ENCODE peak calls at places on chromosomes 6 and 20, in ten cellular contexts. One of them, this sample, is unnamed.

GRCh38 chr6:111566873-111567517 is 38.7 kb downstream of the TRAF3IP2 start:
- DNase-seq in GF-D8: peak
- DNase-seq in hypothalamus: peak
- DNase-seq in adrenal gland: no peak
- DNase-seq in lower leg skin: no peak
- DNase-seq in stimulated activated CD4-positive, alpha-beta T cell treated with anti-CD3 and anti-CD28 coated beads, Interleukin-12 subunit alpha, Interleukin-12 subunit beta, amount 100 ng/mL, for 48 hours: no peak
- DNase-seq in activated T-helper 1 cell treated with Interleukin-2 at 50 U/mL for 16 hours: no peak
- DNase-seq in NCI-H1105: peak
- DNase-seq in RCC 7860: no peak
- DNase-seq in T-helper 22 cell: no peak
- DNase-seq in this sample: no peak

GRCh38 chr6:1610497-1611321 is 994 bp downstream of the FOXC1 start:
- DNase-seq in GF-D8: no peak
- DNase-seq in hypothalamus: no peak
- DNase-seq in adrenal gland: peak
- DNase-seq in lower leg skin: no peak
- DNase-seq in stimulated activated CD4-positive, alpha-beta T cell treated with anti-CD3 and anti-CD28 coated beads, Interleukin-12 subunit alpha, Interleukin-12 subunit beta, amount 100 ng/mL, for 48 hours: no peak
- DNase-seq in activated T-helper 1 cell treated with Interleukin-2 at 50 U/mL for 16 hours: no peak
- DNase-seq in NCI-H1105: no peak
- DNase-seq in RCC 7860: no peak
- DNase-seq in T-helper 22 cell: no peak
- DNase-seq in this sample: no peak

GRCh38 chr20:51732454-51732791 is 35.8 kb downstream of the ATP9A start:
- DNase-seq in GF-D8: no peak
- DNase-seq in hypothalamus: peak
- DNase-seq in adrenal gland: no peak
- DNase-seq in lower leg skin: no peak
- DNase-seq in stimulated activated CD4-positive, alpha-beta T cell treated with anti-CD3 and anti-CD28 coated beads, Interleukin-12 subunit alpha, Interleukin-12 subunit beta, amount 100 ng/mL, for 48 hours: no peak
- DNase-seq in activated T-helper 1 cell treated with Interleukin-2 at 50 U/mL for 16 hours: no peak
- DNase-seq in NCI-H1105: no peak
- DNase-seq in RCC 7860: no peak
- DNase-seq in T-helper 22 cell: no peak
- DNase-seq in this sample: no peak

GRCh38 chr20:57023007-57023406 is 243.4 kb downstream of the BMP7 start:
- DNase-seq in GF-D8: no peak
- DNase-seq in hypothalamus: no peak
- DNase-seq in adrenal gland: no peak
- DNase-seq in lower leg skin: no peak
- DNase-seq in stimulated activated CD4-positive, alpha-beta T cell treated with anti-CD3 and anti-CD28 coated beads, Interleukin-12 subunit alpha, Interleukin-12 subunit beta, amount 100 ng/mL, for 48 hours: no peak
- DNase-seq in activated T-helper 1 cell treated with Interleukin-2 at 50 U/mL for 16 hours: no peak
- DNase-seq in NCI-H1105: no peak
- DNase-seq in RCC 7860: no peak
- DNase-seq in T-helper 22 cell: no peak
- DNase-seq in this sample: no peak

GRCh38 chr6:112176175-112176574 is 78.2 kb downstream of the LAMA4 start:
- DNase-seq in GF-D8: no peak
- DNase-seq in hypothalamus: no peak
- DNase-seq in adrenal gland: no peak
- DNase-seq in lower leg skin: no peak
- DNase-seq in stimulated activated CD4-positive, alpha-beta T cell treated with anti-CD3 and anti-CD28 coated beads, Interleukin-12 subunit alpha, Interleukin-12 subunit beta, amount 100 ng/mL, for 48 hours: no peak
- DNase-seq in activated T-helper 1 cell treated with Interleukin-2 at 50 U/mL for 16 hours: no peak
- DNase-seq in NCI-H1105: no peak
- DNase-seq in RCC 7860: no peak
- DNase-seq in T-helper 22 cell: no peak
- DNase-seq in this sample: no peak

GRCh38 chr6:3471711-3472110 is 14.9 kb upstream of the SLC22A23 start:
- DNase-seq in GF-D8: no peak
- DNase-seq in hypothalamus: no peak
- DNase-seq in adrenal gland: no peak
- DNase-seq in lower leg skin: no peak
- DNase-seq in stimulated activated CD4-positive, alpha-beta T cell treated with anti-CD3 and anti-CD28 coated beads, Interleukin-12 subunit alpha, Interleukin-12 subunit beta, amount 100 ng/mL, for 48 hours: no peak
- DNase-seq in activated T-helper 1 cell treated with Interleukin-2 at 50 U/mL for 16 hours: no peak
- DNase-seq in NCI-H1105: no peak
- DNase-seq in RCC 7860: no peak
- DNase-seq in T-helper 22 cell: no peak
- DNase-seq in this sample: no peak

GRCh38 chr6:1825926-1826325 is 216.2 kb downstream of the FOXC1 start:
- DNase-seq in GF-D8: no peak
- DNase-seq in hypothalamus: no peak
- DNase-seq in adrenal gland: no peak
- DNase-seq in lower leg skin: no peak
- DNase-seq in stimulated activated CD4-positive, alpha-beta T cell treated with anti-CD3 and anti-CD28 coated beads, Interleukin-12 subunit alpha, Interleukin-12 subunit beta, amount 100 ng/mL, for 48 hours: no peak
- DNase-seq in activated T-helper 1 cell treated with Interleukin-2 at 50 U/mL for 16 hours: no peak
- DNase-seq in NCI-H1105: no peak
- DNase-seq in RCC 7860: no peak
- DNase-seq in T-helper 22 cell: no peak
- DNase-seq in this sample: no peak

GRCh38 chr6:103215835-103216234 is 1643.9 kb downstream of the HACE1 start:
- DNase-seq in GF-D8: no peak
- DNase-seq in hypothalamus: no peak
- DNase-seq in adrenal gland: no peak
- DNase-seq in lower leg skin: no peak
- DNase-seq in stimulated activated CD4-positive, alpha-beta T cell treated with anti-CD3 and anti-CD28 coated beads, Interleukin-12 subunit alpha, Interleukin-12 subunit beta, amount 100 ng/mL, for 48 hours: no peak
- DNase-seq in activated T-helper 1 cell treated with Interleukin-2 at 50 U/mL for 16 hours: no peak
- DNase-seq in NCI-H1105: no peak
- DNase-seq in RCC 7860: no peak
- DNase-seq in T-helper 22 cell: no peak
- DNase-seq in this sample: no peak

GRCh38 chr20:17859616-17860232 is 108.9 kb downstream of the SNX5 start:
- DNase-seq in GF-D8: no peak
- DNase-seq in hypothalamus: no peak
- DNase-seq in adrenal gland: no peak
- DNase-seq in lower leg skin: no peak
- DNase-seq in stimulated activated CD4-positive, alpha-beta T cell treated with anti-CD3 and anti-CD28 coated beads, Interleukin-12 subunit alpha, Interleukin-12 subunit beta, amount 100 ng/mL, for 48 hours: peak
- DNase-seq in activated T-helper 1 cell treated with Interleukin-2 at 50 U/mL for 16 hours: peak
- DNase-seq in NCI-H1105: no peak
- DNase-seq in RCC 7860: no peak
- DNase-seq in T-helper 22 cell: no peak
- DNase-seq in this sample: no peak

GRCh38 chr20:17023811-17024210 is 203.0 kb upstream of the PCSK2 start:
- DNase-seq in GF-D8: no peak
- DNase-seq in hypothalamus: no peak
- DNase-seq in adrenal gland: no peak
- DNase-seq in lower leg skin: no peak
- DNase-seq in stimulated activated CD4-positive, alpha-beta T cell treated with anti-CD3 and anti-CD28 coated beads, Interleukin-12 subunit alpha, Interleukin-12 subunit beta, amount 100 ng/mL, for 48 hours: no peak
- DNase-seq in activated T-helper 1 cell treated with Interleukin-2 at 50 U/mL for 16 hours: no peak
- DNase-seq in NCI-H1105: no peak
- DNase-seq in RCC 7860: no peak
- DNase-seq in T-helper 22 cell: no peak
- DNase-seq in this sample: no peak

GRCh38 chr20:61558726-61559125 is 306.7 kb downstream of the CDH4 start:
- DNase-seq in GF-D8: no peak
- DNase-seq in hypothalamus: no peak
- DNase-seq in adrenal gland: no peak
- DNase-seq in lower leg skin: no peak
- DNase-seq in stimulated activated CD4-positive, alpha-beta T cell treated with anti-CD3 and anti-CD28 coated beads, Interleukin-12 subunit alpha, Interleukin-12 subunit beta, amount 100 ng/mL, for 48 hours: no peak
- DNase-seq in activated T-helper 1 cell treated with Interleukin-2 at 50 U/mL for 16 hours: no peak
- DNase-seq in NCI-H1105: no peak
- DNase-seq in RCC 7860: no peak
- DNase-seq in T-helper 22 cell: no peak
- DNase-seq in this sample: no peak

GRCh38 chr20:38825901-38826625 is 20.6 kb downstream of the PPP1R16B start:
- DNase-seq in GF-D8: peak
- DNase-seq in hypothalamus: no peak
- DNase-seq in adrenal gland: no peak
- DNase-seq in lower leg skin: no peak
- DNase-seq in stimulated activated CD4-positive, alpha-beta T cell treated with anti-CD3 and anti-CD28 coated beads, Interleukin-12 subunit alpha, Interleukin-12 subunit beta, amount 100 ng/mL, for 48 hours: no peak
- DNase-seq in activated T-helper 1 cell treated with Interleukin-2 at 50 U/mL for 16 hours: no peak
- DNase-seq in NCI-H1105: peak
- DNase-seq in RCC 7860: no peak
- DNase-seq in T-helper 22 cell: no peak
- DNase-seq in this sample: no peak

GRCh38 chr6:90086517-90086916 is 192.2 kb downstream of the GJA10 start:
- DNase-seq in GF-D8: no peak
- DNase-seq in hypothalamus: no peak
- DNase-seq in adrenal gland: no peak
- DNase-seq in lower leg skin: no peak
- DNase-seq in stimulated activated CD4-positive, alpha-beta T cell treated with anti-CD3 and anti-CD28 coated beads, Interleukin-12 subunit alpha, Interleukin-12 subunit beta, amount 100 ng/mL, for 48 hours: no peak
- DNase-seq in activated T-helper 1 cell treated with Interleukin-2 at 50 U/mL for 16 hours: no peak
- DNase-seq in NCI-H1105: no peak
- DNase-seq in RCC 7860: peak
- DNase-seq in T-helper 22 cell: no peak
- DNase-seq in this sample: no peak

GRCh38 chr6:117629119-117629518 is 26.8 kb upstream of the GOPC start:
- DNase-seq in GF-D8: no peak
- DNase-seq in hypothalamus: no peak
- DNase-seq in adrenal gland: no peak
- DNase-seq in lower leg skin: no peak
- DNase-seq in stimulated activated CD4-positive, alpha-beta T cell treated with anti-CD3 and anti-CD28 coated beads, Interleukin-12 subunit alpha, Interleukin-12 subunit beta, amount 100 ng/mL, for 48 hours: no peak
- DNase-seq in activated T-helper 1 cell treated with Interleukin-2 at 50 U/mL for 16 hours: no peak
- DNase-seq in NCI-H1105: no peak
- DNase-seq in RCC 7860: no peak
- DNase-seq in T-helper 22 cell: no peak
- DNase-seq in this sample: no peak

GRCh38 chr6:35052694-35053565 is 88.2 kb downstream of the TCP11 start:
- DNase-seq in GF-D8: no peak
- DNase-seq in hypothalamus: peak
- DNase-seq in adrenal gland: no peak
- DNase-seq in lower leg skin: peak
- DNase-seq in stimulated activated CD4-positive, alpha-beta T cell treated with anti-CD3 and anti-CD28 coated beads, Interleukin-12 subunit alpha, Interleukin-12 subunit beta, amount 100 ng/mL, for 48 hours: no peak
- DNase-seq in activated T-helper 1 cell treated with Interleukin-2 at 50 U/mL for 16 hours: no peak
- DNase-seq in NCI-H1105: no peak
- DNase-seq in RCC 7860: no peak
- DNase-seq in T-helper 22 cell: no peak
- DNase-seq in this sample: no peak

GRCh38 chr6:35469711-35470662 is 1.8 kb downstream of the RPL10A start:
- DNase-seq in GF-D8: no peak
- DNase-seq in hypothalamus: no peak
- DNase-seq in adrenal gland: no peak
- DNase-seq in lower leg skin: no peak
- DNase-seq in stimulated activated CD4-positive, alpha-beta T cell treated with anti-CD3 and anti-CD28 coated beads, Interleukin-12 subunit alpha, Interleukin-12 subunit beta, amount 100 ng/mL, for 48 hours: no peak
- DNase-seq in activated T-helper 1 cell treated with Interleukin-2 at 50 U/mL for 16 hours: no peak
- DNase-seq in NCI-H1105: no peak
- DNase-seq in RCC 7860: peak
- DNase-seq in T-helper 22 cell: no peak
- DNase-seq in this sample: no peak

GRCh38 chr6:85421963-85422362 is 27.9 kb upstream of the NT5E start:
- DNase-seq in GF-D8: no peak
- DNase-seq in hypothalamus: no peak
- DNase-seq in adrenal gland: no peak
- DNase-seq in lower leg skin: no peak
- DNase-seq in stimulated activated CD4-positive, alpha-beta T cell treated with anti-CD3 and anti-CD28 coated beads, Interleukin-12 subunit alpha, Interleukin-12 subunit beta, amount 100 ng/mL, for 48 hours: no peak
- DNase-seq in activated T-helper 1 cell treated with Interleukin-2 at 50 U/mL for 16 hours: no peak
- DNase-seq in NCI-H1105: no peak
- DNase-seq in RCC 7860: no peak
- DNase-seq in T-helper 22 cell: no peak
- DNase-seq in this sample: no peak

GRCh38 chr6:148831531-148831930 is 84.7 kb downstream of the UST start:
- DNase-seq in GF-D8: no peak
- DNase-seq in hypothalamus: no peak
- DNase-seq in adrenal gland: no peak
- DNase-seq in lower leg skin: no peak
- DNase-seq in stimulated activated CD4-positive, alpha-beta T cell treated with anti-CD3 and anti-CD28 coated beads, Interleukin-12 subunit alpha, Interleukin-12 subunit beta, amount 100 ng/mL, for 48 hours: no peak
- DNase-seq in activated T-helper 1 cell treated with Interleukin-2 at 50 U/mL for 16 hours: no peak
- DNase-seq in NCI-H1105: no peak
- DNase-seq in RCC 7860: no peak
- DNase-seq in T-helper 22 cell: no peak
- DNase-seq in this sample: no peak

GRCh38 chr20:21323640-21324039 is 20.5 kb downstream of the XRN2 start:
- DNase-seq in GF-D8: no peak
- DNase-seq in hypothalamus: no peak
- DNase-seq in adrenal gland: peak
- DNase-seq in lower leg skin: no peak
- DNase-seq in stimulated activated CD4-positive, alpha-beta T cell treated with anti-CD3 and anti-CD28 coated beads, Interleukin-12 subunit alpha, Interleukin-12 subunit beta, amount 100 ng/mL, for 48 hours: no peak
- DNase-seq in activated T-helper 1 cell treated with Interleukin-2 at 50 U/mL for 16 hours: no peak
- DNase-seq in NCI-H1105: no peak
- DNase-seq in RCC 7860: no peak
- DNase-seq in T-helper 22 cell: no peak
- DNase-seq in this sample: no peak

GRCh38 chr6:36727491-36728021 is 29.9 kb downstream of the RAB44 start:
- DNase-seq in GF-D8: peak
- DNase-seq in hypothalamus: no peak
- DNase-seq in adrenal gland: no peak
- DNase-seq in lower leg skin: no peak
- DNase-seq in stimulated activated CD4-positive, alpha-beta T cell treated with anti-CD3 and anti-CD28 coated beads, Interleukin-12 subunit alpha, Interleukin-12 subunit beta, amount 100 ng/mL, for 48 hours: no peak
- DNase-seq in activated T-helper 1 cell treated with Interleukin-2 at 50 U/mL for 16 hours: no peak
- DNase-seq in NCI-H1105: no peak
- DNase-seq in RCC 7860: peak
- DNase-seq in T-helper 22 cell: no peak
- DNase-seq in this sample: no peak

GRCh38 chr20:34543457-34544056 is 15.0 kb upstream of the MAP1LC3A start:
- DNase-seq in GF-D8: no peak
- DNase-seq in hypothalamus: no peak
- DNase-seq in adrenal gland: no peak
- DNase-seq in lower leg skin: no peak
- DNase-seq in stimulated activated CD4-positive, alpha-beta T cell treated with anti-CD3 and anti-CD28 coated beads, Interleukin-12 subunit alpha, Interleukin-12 subunit beta, amount 100 ng/mL, for 48 hours: no peak
- DNase-seq in activated T-helper 1 cell treated with Interleukin-2 at 50 U/mL for 16 hours: no peak
- DNase-seq in NCI-H1105: no peak
- DNase-seq in RCC 7860: no peak
- DNase-seq in T-helper 22 cell: no peak
- DNase-seq in this sample: no peak

GRCh38 chr20:12528591-12529041 is 480.2 kb upstream of the SPTLC3 start:
- DNase-seq in GF-D8: no peak
- DNase-seq in hypothalamus: no peak
- DNase-seq in adrenal gland: no peak
- DNase-seq in lower leg skin: no peak
- DNase-seq in stimulated activated CD4-positive, alpha-beta T cell treated with anti-CD3 and anti-CD28 coated beads, Interleukin-12 subunit alpha, Interleukin-12 subunit beta, amount 100 ng/mL, for 48 hours: no peak
- DNase-seq in activated T-helper 1 cell treated with Interleukin-2 at 50 U/mL for 16 hours: no peak
- DNase-seq in NCI-H1105: no peak
- DNase-seq in RCC 7860: no peak
- DNase-seq in T-helper 22 cell: no peak
- DNase-seq in this sample: no peak

GRCh38 chr6:57305112-57305511 is 12.3 kb upstream of the PRIM2 start:
- DNase-seq in GF-D8: no peak
- DNase-seq in hypothalamus: no peak
- DNase-seq in adrenal gland: no peak
- DNase-seq in lower leg skin: no peak
- DNase-seq in stimulated activated CD4-positive, alpha-beta T cell treated with anti-CD3 and anti-CD28 coated beads, Interleukin-12 subunit alpha, Interleukin-12 subunit beta, amount 100 ng/mL, for 48 hours: no peak
- DNase-seq in activated T-helper 1 cell treated with Interleukin-2 at 50 U/mL for 16 hours: no peak
- DNase-seq in NCI-H1105: no peak
- DNase-seq in RCC 7860: no peak
- DNase-seq in T-helper 22 cell: no peak
- DNase-seq in this sample: no peak

GRCh38 chr20:39885975-39886649 is 802.9 kb downstream of the MAFB start:
- DNase-seq in GF-D8: no peak
- DNase-seq in hypothalamus: peak
- DNase-seq in adrenal gland: peak
- DNase-seq in lower leg skin: peak
- DNase-seq in stimulated activated CD4-positive, alpha-beta T cell treated with anti-CD3 and anti-CD28 coated beads, Interleukin-12 subunit alpha, Interleukin-12 subunit beta, amount 100 ng/mL, for 48 hours: no peak
- DNase-seq in activated T-helper 1 cell treated with Interleukin-2 at 50 U/mL for 16 hours: no peak
- DNase-seq in NCI-H1105: no peak
- DNase-seq in RCC 7860: peak
- DNase-seq in T-helper 22 cell: no peak
- DNase-seq in this sample: no peak

GRCh38 chr20:62989201-62989601 is 17.6 kb downstream of the BHLHE23 start:
- DNase-seq in GF-D8: no peak
- DNase-seq in hypothalamus: no peak
- DNase-seq in adrenal gland: no peak
- DNase-seq in lower leg skin: no peak
- DNase-seq in stimulated activated CD4-positive, alpha-beta T cell treated with anti-CD3 and anti-CD28 coated beads, Interleukin-12 subunit alpha, Interleukin-12 subunit beta, amount 100 ng/mL, for 48 hours: no peak
- DNase-seq in activated T-helper 1 cell treated with Interleukin-2 at 50 U/mL for 16 hours: no peak
- DNase-seq in NCI-H1105: no peak
- DNase-seq in RCC 7860: no peak
- DNase-seq in T-helper 22 cell: no peak
- DNase-seq in this sample: no peak

GRCh38 chr6:148972481-148972880 is 225.7 kb downstream of the UST start:
- DNase-seq in GF-D8: no peak
- DNase-seq in hypothalamus: no peak
- DNase-seq in adrenal gland: peak
- DNase-seq in lower leg skin: peak
- DNase-seq in stimulated activated CD4-positive, alpha-beta T cell treated with anti-CD3 and anti-CD28 coated beads, Interleukin-12 subunit alpha, Interleukin-12 subunit beta, amount 100 ng/mL, for 48 hours: peak
- DNase-seq in activated T-helper 1 cell treated with Interleukin-2 at 50 U/mL for 16 hours: peak
- DNase-seq in NCI-H1105: peak
- DNase-seq in RCC 7860: no peak
- DNase-seq in T-helper 22 cell: peak
- DNase-seq in this sample: peak

GRCh38 chr6:40962241-40962640 is 76.8 kb downstream of the UNC5CL start:
- DNase-seq in GF-D8: no peak
- DNase-seq in hypothalamus: no peak
- DNase-seq in adrenal gland: no peak
- DNase-seq in lower leg skin: no peak
- DNase-seq in stimulated activated CD4-positive, alpha-beta T cell treated with anti-CD3 and anti-CD28 coated beads, Interleukin-12 subunit alpha, Interleukin-12 subunit beta, amount 100 ng/mL, for 48 hours: peak
- DNase-seq in activated T-helper 1 cell treated with Interleukin-2 at 50 U/mL for 16 hours: no peak
- DNase-seq in NCI-H1105: no peak
- DNase-seq in RCC 7860: peak
- DNase-seq in T-helper 22 cell: no peak
- DNase-seq in this sample: peak

GRCh38 chr6:16704706-16705402 is 56.4 kb downstream of the ATXN1 start:
- DNase-seq in GF-D8: no peak
- DNase-seq in hypothalamus: no peak
- DNase-seq in adrenal gland: no peak
- DNase-seq in lower leg skin: no peak
- DNase-seq in stimulated activated CD4-positive, alpha-beta T cell treated with anti-CD3 and anti-CD28 coated beads, Interleukin-12 subunit alpha, Interleukin-12 subunit beta, amount 100 ng/mL, for 48 hours: no peak
- DNase-seq in activated T-helper 1 cell treated with Interleukin-2 at 50 U/mL for 16 hours: no peak
- DNase-seq in NCI-H1105: no peak
- DNase-seq in RCC 7860: peak
- DNase-seq in T-helper 22 cell: no peak
- DNase-seq in this sample: no peak

This sample was measured in GM18507.